ENCODE peak calls at places on chromosomes 2 and 18, in six cellular contexts. One of them, this sample, is unnamed. For H3K4me1, the result is how much of the 10 kb centered on the place peaks cover.

GRCh38 chr2:11629851-11630250 is 40.1 kb downstream of the NTSR2 start:
- DNase-seq in HAP-1: no peak
- DNase-seq in psoas muscle: no peak
- DNase-seq in endodermal cell: no peak
- DNase-seq in GM12878: no peak
- DNase-seq in GM23248: no peak
- DNase-seq in this sample: no peak

GRCh38 chr2:46803551-46803885 is 112.1 kb downstream of the MCFD2 start:
- DNase-seq in GM23248: peak
- DNase-seq in HAP-1: no peak
- DNase-seq in psoas muscle: no peak
- DNase-seq in GM12878: no peak
- DNase-seq in endodermal cell: peak
- DNase-seq in this sample: no peak

GRCh38 chr18:7116001-7116831 is 1.4 kb downstream of the LAMA1 start:
- DNase-seq in GM12878: no peak
- DNase-seq in endodermal cell: peak
- DNase-seq in HAP-1: no peak
- DNase-seq in psoas muscle: no peak
- DNase-seq in GM23248: peak
- DNase-seq in this sample: no peak

GRCh38 chr2:172806426-172807008 is 70.9 kb downstream of the RAPGEF4 start:
- DNase-seq in GM23248: peak
- DNase-seq in HAP-1: peak
- DNase-seq in endodermal cell: no peak
- DNase-seq in GM12878: no peak
- DNase-seq in psoas muscle: no peak
- DNase-seq in this sample: peak

GRCh38 chr18:67794512-67794911 is 278.0 kb upstream of the DSEL start:
- DNase-seq in GM23248: peak
- DNase-seq in HAP-1: no peak
- DNase-seq in endodermal cell: no peak
- DNase-seq in GM12878: no peak
- DNase-seq in psoas muscle: no peak
- DNase-seq in this sample: no peak

GRCh38 chr2:102674370-102674769 is 55.0 kb downstream of the SLC9A2 start:
- DNase-seq in HAP-1: no peak
- DNase-seq in GM23248: no peak
- DNase-seq in GM12878: no peak
- DNase-seq in psoas muscle: no peak
- DNase-seq in endodermal cell: no peak
- DNase-seq in this sample: no peak

GRCh38 chr2:188596054-188596453 is 304.4 kb downstream of the GULP1 start:
- DNase-seq in GM12878: no peak
- DNase-seq in endodermal cell: no peak
- DNase-seq in GM23248: no peak
- DNase-seq in HAP-1: no peak
- DNase-seq in psoas muscle: no peak
- DNase-seq in this sample: no peak

GRCh38 chr2:23757686-23758433 is 169.1 kb downstream of the ATAD2B start:
- DNase-seq in endodermal cell: no peak
- DNase-seq in GM12878: no peak
- DNase-seq in GM23248: peak
- DNase-seq in psoas muscle: no peak
- DNase-seq in HAP-1: no peak
- DNase-seq in this sample: no peak

GRCh38 chr2:47309952-47310800 is 92.8 kb upstream of the MSH2 start:
- DNase-seq in endodermal cell: peak
- DNase-seq in GM23248: peak
- DNase-seq in psoas muscle: no peak
- DNase-seq in HAP-1: peak
- DNase-seq in GM12878: peak
- DNase-seq in this sample: peak

GRCh38 chr2:96801464-96802280 is 14.4 kb upstream of the CNNM3 start:
- DNase-seq in HAP-1: no peak
- DNase-seq in GM23248: no peak
- DNase-seq in endodermal cell: no peak
- DNase-seq in GM12878: no peak
- DNase-seq in psoas muscle: no peak
- DNase-seq in this sample: no peak

GRCh38 chr18:35172009-35172408 is 68.8 kb upstream of the ZNF397 start:
- DNase-seq in endodermal cell: no peak
- DNase-seq in GM23248: no peak
- DNase-seq in GM12878: no peak
- DNase-seq in HAP-1: no peak
- DNase-seq in psoas muscle: no peak
- DNase-seq in this sample: no peak

GRCh38 chr18:62346327-62347090 is 21.4 kb downstream of the TNFRSF11A start:
- DNase-seq in endodermal cell: no peak
- DNase-seq in HAP-1: peak
- DNase-seq in psoas muscle: no peak
- DNase-seq in GM12878: no peak
- DNase-seq in GM23248: no peak
- DNase-seq in this sample: no peak

GRCh38 chr2:218010838-218011616 is 8.2 kb upstream of the TNS1 start:
- DNase-seq in GM23248: no peak
- DNase-seq in endodermal cell: no peak
- DNase-seq in psoas muscle: no peak
- DNase-seq in GM12878: no peak
- DNase-seq in HAP-1: no peak
- DNase-seq in this sample: no peak

DNA sequence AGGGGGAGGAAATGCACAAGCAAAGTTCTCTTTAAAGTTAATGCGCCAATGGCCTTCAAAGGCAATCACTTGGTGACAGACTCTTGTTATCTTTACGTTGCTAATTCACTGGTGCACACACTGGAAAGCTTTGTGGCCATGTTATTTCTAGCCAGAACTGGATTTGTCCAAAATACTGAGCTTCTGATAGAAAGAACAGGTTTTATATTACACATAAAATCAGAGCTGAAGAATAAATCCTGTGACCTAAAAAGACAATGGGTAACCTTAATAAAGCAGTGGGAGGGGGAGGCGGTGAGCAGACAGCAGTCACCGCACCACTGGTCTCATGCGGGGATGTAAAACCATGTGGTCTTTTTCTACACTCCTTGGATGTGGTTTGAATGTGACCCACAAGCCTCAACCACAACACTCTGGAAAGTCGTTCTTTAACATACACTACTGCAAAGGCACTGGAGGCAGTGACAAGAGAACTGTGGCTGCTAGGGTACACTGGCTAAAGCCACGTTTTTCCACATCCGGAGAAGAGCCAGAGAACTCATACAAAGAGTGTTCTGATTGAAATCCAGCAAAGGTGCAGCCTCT is 176.9 kb upstream of the SMAD7 start:
- DNase-seq in GM23248: no peak
- DNase-seq in psoas muscle: no peak
- DNase-seq in endodermal cell: no peak
- DNase-seq in GM12878: no peak
- DNase-seq in HAP-1: no peak
- DNase-seq in this sample: no peak
- H3K4me1 ChIP-seq in GM23248: under half
- H3K4me1 ChIP-seq in psoas muscle: under half
- H3K4me1 ChIP-seq in endodermal cell: under half
- H3K4me1 ChIP-seq in GM12878: under half
- H3K4me1 ChIP-seq in HAP-1: under half
- H3K4me1 ChIP-seq in this sample: under half

DNA sequence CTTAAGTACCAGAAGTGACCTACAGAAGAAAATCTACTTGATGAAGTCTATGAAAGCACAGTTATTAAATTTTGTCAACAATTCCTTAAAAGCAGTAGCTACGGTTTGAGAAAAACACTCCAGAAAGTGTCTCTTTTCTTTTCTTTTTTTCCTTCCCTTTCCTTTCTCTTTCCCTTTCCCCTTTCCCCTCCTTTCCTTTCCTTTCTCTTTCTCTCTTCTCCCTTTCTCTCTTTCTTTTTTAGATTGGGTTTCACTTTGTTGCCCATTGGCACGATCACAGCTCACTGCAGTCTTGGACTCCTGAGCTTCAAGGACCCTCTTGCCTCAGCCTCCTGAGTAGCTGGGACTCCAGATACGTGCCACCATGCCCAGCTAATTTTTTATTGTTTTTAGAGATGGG is 2.6 kb upstream of the ALMS1 start:
- DNase-seq in GM12878: no peak
- DNase-seq in GM23248: no peak
- DNase-seq in endodermal cell: no peak
- DNase-seq in HAP-1: no peak
- DNase-seq in psoas muscle: no peak
- DNase-seq in this sample: no peak
- H3K4me1 ChIP-seq in GM12878: under half
- H3K4me1 ChIP-seq in GM23248: under half
- H3K4me1 ChIP-seq in endodermal cell: under half
- H3K4me1 ChIP-seq in HAP-1: under half
- H3K4me1 ChIP-seq in psoas muscle: under half
- H3K4me1 ChIP-seq in this sample: under half

DNA sequence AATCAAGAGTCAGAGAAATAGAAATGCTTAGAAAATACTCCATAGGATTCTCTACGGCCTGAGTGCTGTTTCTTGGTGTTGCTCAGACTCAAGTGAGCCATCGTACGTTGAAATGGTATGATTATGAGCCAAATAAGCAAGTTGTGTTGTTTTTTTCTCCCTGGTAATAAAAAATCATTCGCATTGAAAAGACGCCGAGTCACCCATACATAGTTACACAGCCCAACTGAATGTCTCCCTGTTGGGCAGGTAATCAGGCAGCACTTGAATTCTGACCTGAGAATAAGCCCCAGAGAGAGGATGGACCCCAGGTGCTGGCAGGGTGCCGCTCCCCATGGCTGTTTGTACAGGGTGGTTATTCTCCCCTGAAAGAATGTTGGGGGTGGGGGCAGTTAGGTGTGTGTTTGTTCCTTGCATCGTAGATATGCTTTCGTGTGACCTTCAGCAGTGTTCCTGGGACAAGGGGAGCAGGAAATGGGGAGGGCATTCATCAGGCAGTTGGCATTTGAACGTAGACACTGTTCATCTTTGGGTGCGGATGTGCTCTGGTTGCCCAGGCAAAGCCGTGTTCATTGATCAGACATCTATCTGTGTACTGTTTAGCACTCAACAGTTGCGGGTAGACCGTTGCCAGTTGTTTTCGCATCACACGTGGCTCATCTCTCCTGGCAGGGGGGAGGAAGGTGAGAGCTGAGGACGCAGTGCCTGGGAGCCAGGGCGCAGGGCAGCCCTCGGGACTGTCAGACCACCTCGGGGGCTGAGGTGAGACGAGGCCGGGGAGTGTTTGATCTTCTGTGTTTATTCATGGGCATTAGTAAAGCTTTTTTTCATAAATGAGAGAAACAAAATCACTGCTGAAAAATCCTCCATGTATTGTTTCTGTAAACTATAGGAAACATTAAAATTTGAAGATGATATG is 27.3 kb downstream of the MTCL1 start:
- DNase-seq in GM12878: no peak
- DNase-seq in endodermal cell: no peak
- DNase-seq in HAP-1: no peak
- DNase-seq in psoas muscle: no peak
- DNase-seq in GM23248: no peak
- DNase-seq in this sample: no peak
- H3K4me1 ChIP-seq in GM12878: under half
- H3K4me1 ChIP-seq in endodermal cell: under half
- H3K4me1 ChIP-seq in HAP-1: under half
- H3K4me1 ChIP-seq in psoas muscle: under half
- H3K4me1 ChIP-seq in GM23248: under half
- H3K4me1 ChIP-seq in this sample: under half

DNA sequence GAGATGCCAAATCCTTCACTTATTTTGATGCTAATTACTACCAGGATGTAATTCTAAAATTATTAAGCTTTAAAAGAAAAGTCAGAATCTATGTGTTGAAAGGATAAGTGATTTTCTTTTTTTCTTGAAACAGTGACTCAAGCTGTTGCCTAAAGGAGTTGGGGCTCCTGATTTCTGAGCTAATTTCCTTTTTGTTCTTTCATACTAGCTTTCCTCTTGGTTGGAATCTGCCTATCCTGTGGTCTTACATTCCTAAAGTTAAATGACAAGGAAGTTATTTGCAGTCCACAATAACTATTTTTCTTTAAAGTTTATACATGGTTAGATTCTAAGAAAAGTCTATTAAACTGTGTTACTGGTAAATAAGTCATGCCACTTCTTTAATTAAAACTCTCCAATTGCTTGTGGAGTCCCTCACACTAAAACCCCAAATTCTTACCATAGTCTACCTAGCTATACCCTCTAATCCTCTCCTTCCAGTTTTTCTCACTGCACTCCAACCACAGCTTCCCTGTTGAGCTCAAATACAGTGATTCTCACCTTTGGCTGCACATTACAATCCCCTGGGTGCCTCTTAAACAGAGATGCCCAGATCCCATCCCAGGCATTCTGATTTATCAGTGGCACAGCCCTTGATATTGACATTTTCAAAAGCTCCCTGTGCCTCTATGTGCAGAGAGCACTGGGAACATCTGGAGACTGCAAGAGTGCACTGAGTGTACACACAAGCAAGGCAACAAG is 63.3 kb upstream of the EFEMP1 start:
- DNase-seq in psoas muscle: no peak
- DNase-seq in HAP-1: no peak
- DNase-seq in GM23248: peak
- DNase-seq in endodermal cell: no peak
- DNase-seq in GM12878: no peak
- DNase-seq in this sample: no peak
- H3K4me1 ChIP-seq in psoas muscle: under half
- H3K4me1 ChIP-seq in HAP-1: under half
- H3K4me1 ChIP-seq in GM23248: under half
- H3K4me1 ChIP-seq in endodermal cell: under half
- H3K4me1 ChIP-seq in GM12878: under half
- H3K4me1 ChIP-seq in this sample: under half

GRCh38 chr2:59217360-59217759 is 976.2 kb upstream of the FANCL start:
- DNase-seq in endodermal cell: no peak
- DNase-seq in GM23248: no peak
- DNase-seq in GM12878: no peak
- DNase-seq in HAP-1: no peak
- DNase-seq in psoas muscle: no peak
- DNase-seq in this sample: no peak
- H3K4me1 ChIP-seq in endodermal cell: under half
- H3K4me1 ChIP-seq in GM23248: under half
- H3K4me1 ChIP-seq in GM12878: under half
- H3K4me1 ChIP-seq in HAP-1: under half
- H3K4me1 ChIP-seq in psoas muscle: under half
- H3K4me1 ChIP-seq in this sample: under half

DNA sequence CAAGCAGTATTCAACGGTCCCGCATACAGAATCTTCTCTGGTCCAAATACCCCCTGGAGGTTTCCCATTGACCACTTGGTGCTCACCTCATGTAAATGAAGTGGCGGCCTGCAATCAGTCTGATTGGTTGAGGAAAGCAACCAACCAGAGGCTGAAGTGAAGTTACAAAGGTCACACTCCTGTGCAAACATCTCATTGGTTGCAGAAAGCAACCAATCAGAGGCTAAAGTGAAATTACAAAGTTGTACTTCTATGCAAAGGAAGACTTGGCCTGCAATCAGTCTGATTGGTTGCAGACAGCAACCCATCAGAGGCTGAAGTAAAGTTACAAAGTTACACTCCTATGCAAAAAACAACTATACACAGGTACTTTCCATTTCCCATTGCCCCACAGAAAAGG is 2.5 kb upstream of the SP100 start:
- DNase-seq in psoas muscle: no peak
- DNase-seq in GM23248: no peak
- DNase-seq in HAP-1: no peak
- DNase-seq in endodermal cell: no peak
- DNase-seq in GM12878: peak
- DNase-seq in this sample: no peak
- H3K4me1 ChIP-seq in psoas muscle: under half
- H3K4me1 ChIP-seq in GM23248: under half
- H3K4me1 ChIP-seq in HAP-1: under half
- H3K4me1 ChIP-seq in endodermal cell: under half
- H3K4me1 ChIP-seq in GM12878: under half
- H3K4me1 ChIP-seq in this sample: under half